ENCODE peak calls at places on chromosomes 11 and 22, in nine cellular contexts. R, E, M, P, T, U, S, C and V are unnamed samples.
A peak's percentile ranks its signal among the peaks of the same experiment; 100 is the strongest.

GRCh38 chr11:8624698-8625097 is 30.7 kb upstream of the STK33 start:
- DNase-seq in M (no peak), S (no peak), C (no peak), E (no peak), R (no peak), U (no peak), T (peak; percentile 25), P (no peak), V (no peak)

GRCh38 chr11:19283998-19284397 is 43.3 kb upstream of the E2F8 start:
- DNase-seq in U (no peak), S (peak; percentile 10), T (no peak), M (no peak), E (no peak), P (no peak), C (no peak), R (no peak), V (no peak)

GRCh38 chr11:64536396-64536935 is 54.6 kb upstream of the SLC22A12 start:
- DNase-seq in M (no peak), E (peak; percentile 15), P (no peak), S (no peak), U (no peak), R (no peak), C (no peak), T (no peak), V (no peak)

GRCh38 chr11:64341429-64341828 is 1.4 kb downstream of the CCDC88B start:
- DNase-seq in S (no peak), C (no peak), R (no peak), T (no peak), U (no peak), M (no peak), E (no peak), P (no peak), V (no peak)

GRCh38 chr11:69670158-69670845 is 4.9 kb downstream of the LTO1 start:
- DNase-seq in S (peak; percentile 38), U (peak; percentile 96), T (peak; percentile 87), P (peak; percentile 88), C (peak; percentile 83), E (peak; percentile 84), M (peak; percentile 89), R (peak; percentile 72), V (peak; percentile 56)

GRCh38 chr11:119806064-119806915 is 77.3 kb upstream of the NECTIN1 start:
- DNase-seq in U (no peak), P (no peak), R (no peak), E (no peak), C (no peak), M (peak; percentile 69), T (peak; percentile 69), S (no peak), V (no peak)

GRCh38 chr11:128632151-128632791 is 44.9 kb upstream of the ETS1 start:
- DNase-seq in T (no peak), R (peak; percentile 31), E (peak; percentile 74), P (peak; percentile 56), U (no peak), M (no peak), C (peak; percentile 9), S (peak; percentile 37), V (peak; percentile 19)

GRCh38 chr11:19966435-19966834 is 193.8 kb downstream of the DBX1 start:
- DNase-seq in R (no peak), P (no peak), E (no peak), U (no peak), M (no peak), S (no peak), T (no peak), C (no peak), V (no peak)

GRCh38 chr22:30890689-30891442 is 77.7 kb downstream of the MORC2 start:
- DNase-seq in P (no peak), U (peak; percentile 66), C (peak; percentile 34), R (peak; percentile 26), M (peak; percentile 63), T (peak; percentile 16), E (peak; percentile 10), S (no peak), V (peak; percentile 10)

GRCh38 chr22:44972363-44973083 is 37.3 kb downstream of the PHF21B start:
- DNase-seq in S (no peak), P (no peak), M (no peak), U (no peak), R (no peak), T (no peak), E (peak; percentile 3), C (no peak), V (no peak)

GRCh38 chr22:47259990-47260389 is 497.5 kb downstream of the TBC1D22A start:
- DNase-seq in E (no peak), M (no peak), R (no peak), P (no peak), C (no peak), S (no peak), U (no peak), T (no peak), V (no peak)

GRCh38 chr11:71563401-71563800 is 2.0 kb upstream of the KRTAP5-10 start:
- DNase-seq in C (peak; percentile 31), E (peak; percentile 62), T (no peak), R (peak; percentile 35), U (no peak), M (no peak), S (no peak), P (no peak), V (peak; percentile 51)

GRCh38 chr22:20154602-20155183 is 3.8 kb upstream of the CCDC188 start:
- DNase-seq in M (no peak), U (no peak), S (no peak), C (no peak), P (no peak), T (no peak), E (no peak), R (no peak), V (no peak)

GRCh38 chr11:61542661-61543060 is 34.1 kb downstream of the LRRC10B start:
- DNase-seq in C (no peak), M (no peak), R (no peak), E (no peak), P (no peak), T (no peak), U (no peak), S (no peak), V (no peak)

GRCh38 chr22:32354360-32355351 is 3.0 kb upstream of the RFPL3 start:
- DNase-seq in R (no peak), E (peak; percentile 67), P (no peak), C (no peak), S (no peak), U (no peak), M (peak; percentile 54), T (no peak), V (peak; percentile 49)

DNA sequence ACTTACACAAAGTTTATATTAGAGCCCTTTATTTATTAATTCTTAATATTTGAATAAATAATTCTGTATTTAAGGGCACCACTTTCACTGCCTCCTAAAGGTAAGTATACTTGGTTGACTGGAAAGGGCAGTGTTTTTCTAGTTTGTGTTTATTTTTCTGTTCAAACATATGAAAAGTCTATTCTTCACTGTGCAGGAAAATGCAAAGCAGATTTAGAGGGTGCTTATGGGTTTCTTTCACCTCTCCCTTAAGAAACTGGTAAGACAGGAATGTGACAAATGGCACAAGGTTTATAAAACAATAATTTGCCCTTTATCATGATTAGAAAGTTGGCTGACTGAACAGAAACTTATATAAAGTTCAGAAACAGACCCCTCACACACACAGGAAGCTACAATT is 60.6 kb downstream of the PLEKHA7 start:
- DNase-seq in E (no peak), T (no peak), M (no peak), P (no peak), S (no peak), C (no peak), R (no peak), U (no peak), V (no peak)
- H3K27ac ChIP-seq in E (no peak overlapping the region), T (no peak overlapping the region), M (no peak overlapping the region), P (no peak overlapping the region), S (no peak overlapping the region), C (peak overlapping the region; percentile 66), R (no peak overlapping the region), U (no peak overlapping the region), V (no peak overlapping the region)

GRCh38 chr22:50671641-50672040 is 982 bp upstream of the SHANK3 start:
- DNase-seq in E (no peak), T (no peak), U (no peak), C (no peak), M (no peak), R (no peak), S (no peak), P (peak; percentile 59), V (no peak)
- H3K27ac ChIP-seq in E (no peak overlapping the region), T (peak overlapping the region; percentile 95), U (no peak overlapping the region), C (no peak overlapping the region), M (peak overlapping the region; percentile 88), R (no peak overlapping the region), S (no peak overlapping the region), P (peak overlapping the region; percentile 66), V (no peak overlapping the region)

GRCh38 chr11:73414977-73415492 is 38.8 kb downstream of the RELT start:
- DNase-seq in U (no peak), S (no peak), E (peak; percentile 79), M (no peak), C (no peak), P (no peak), T (no peak), R (no peak), V (no peak)

GRCh38 chr11:73415854-73416615 is 39.8 kb downstream of the RELT start:
- DNase-seq in P (no peak), U (no peak), M (no peak), C (no peak), S (no peak), E (peak; percentile 55), T (no peak), R (no peak), V (no peak)

GRCh38 chr11:73413246-73413645 is 37.0 kb downstream of the RELT start:
- DNase-seq in E (no peak), M (no peak), U (no peak), S (no peak), T (no peak), R (no peak), C (no peak), P (no peak), V (no peak)

GRCh38 chr11:73420136-73420535 is 43.9 kb downstream of the RELT start:
- DNase-seq in C (no peak), U (no peak), E (no peak), T (no peak), R (no peak), M (no peak), S (no peak), P (no peak), V (no peak)

GRCh38 chr11:73416711-73417265 is 40.6 kb downstream of the RELT start:
- DNase-seq in S (no peak), T (no peak), C (no peak), P (no peak), E (peak; percentile 39), U (no peak), R (no peak), M (no peak), V (no peak)
- H3K27ac ChIP-seq in S (no peak overlapping the region), T (no peak overlapping the region), C (no peak overlapping the region), P (no peak overlapping the region), E (no peak overlapping the region), U (no peak overlapping the region), R (no peak overlapping the region), M (no peak overlapping the region), V (no peak overlapping the region)

DNA sequence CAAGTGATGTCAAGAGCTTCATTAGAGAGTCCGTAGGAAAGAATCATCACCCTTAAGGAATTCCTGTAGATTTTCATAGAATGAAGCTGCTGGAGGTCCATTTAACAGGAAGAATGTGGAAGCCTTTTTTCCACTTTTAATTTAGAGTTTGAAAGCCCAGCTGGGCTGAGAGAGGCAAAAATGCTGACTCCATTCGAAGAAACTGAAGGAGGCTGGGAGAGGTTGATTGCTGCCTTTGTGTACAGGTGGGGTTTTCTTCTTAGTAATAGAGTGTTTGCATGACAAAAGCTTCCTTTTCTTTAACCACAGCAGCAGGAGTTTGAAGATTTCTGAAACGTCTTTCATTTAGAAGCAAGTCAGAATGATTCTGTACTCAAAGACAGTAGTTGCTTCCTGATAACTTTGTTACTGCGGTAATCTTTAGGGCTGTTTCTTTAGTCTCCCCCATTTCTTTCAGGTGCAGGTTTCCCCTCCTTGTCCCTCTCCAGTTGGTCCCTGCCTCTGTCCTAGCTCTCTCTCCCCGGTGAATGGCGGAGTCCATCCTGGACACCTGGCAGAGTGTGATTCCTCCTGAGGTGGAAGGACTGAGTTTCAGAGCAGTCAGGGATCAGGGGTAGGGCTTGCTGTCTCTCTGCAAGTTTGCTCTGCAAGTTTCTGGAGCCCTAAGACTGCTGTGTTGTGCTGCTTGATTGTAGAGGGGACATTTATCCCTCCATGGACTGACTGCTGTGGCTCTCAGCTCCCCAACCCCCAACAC is 166.2 kb downstream of the LDLRAD3 start:
- DNase-seq in M (no peak), C (no peak), E (no peak), T (no peak), R (peak; percentile 76), U (no peak), S (no peak), P (no peak), V (no peak)
- H3K27ac ChIP-seq in M (no peak overlapping the region), C (no peak overlapping the region), E (no peak overlapping the region), T (no peak overlapping the region), R (peak overlapping the region; percentile 99), U (no peak overlapping the region), S (no peak overlapping the region), P (no peak overlapping the region), V (no peak overlapping the region)